ENCODE peak calls at places on chromosomes 2 and 18, in five cellular contexts. T, K, V, F and C are unnamed samples.

GRCh38 chr2:67877281-67877680 is 185.5 kb downstream of the C1D start:
- DNase-seq in T (no peak), K (no peak), V (no peak), F (peak), C (no peak)

GRCh38 chr18:8721716-8722115 is 16.4 kb downstream of the MTCL1 start:
- DNase-seq in T (no peak), K (no peak), V (peak), F (no peak), C (peak)

GRCh38 chr2:39504790-39505335 is 67.8 kb upstream of the MAP4K3 start:
- DNase-seq in T (no peak), K (no peak), V (peak), F (no peak), C (peak)

GRCh38 chr18:75170916-75171315 is 38.0 kb downstream of the PTGR3 start:
- DNase-seq in T (no peak), K (no peak), V (no peak), F (no peak), C (no peak)

GRCh38 chr2:74584088-74584645 is 29.6 kb downstream of the DOK1 start:
- DNase-seq in T (no peak), K (no peak), V (peak), F (no peak), C (peak)

GRCh38 chr2:110104025-110104771 is 11.4 kb downstream of the MALL start:
- DNase-seq in T (no peak), K (no peak), V (no peak), F (no peak), C (no peak)

GRCh38 chr2:108212671-108213070 is 27.1 kb upstream of the SULT1C3 start:
- DNase-seq in T (no peak), K (no peak), V (no peak), F (no peak), C (no peak)

GRCh38 chr2:206004004-206004693 is 81.8 kb downstream of the INO80D start:
- DNase-seq in T (peak), K (no peak), V (no peak), F (peak), C (peak)

GRCh38 chr2:74472086-74472944 is at the start of gene MRPL53:
- DNase-seq in T (peak), K (peak), V (peak), F (peak), C (peak)

GRCh38 chr2:16069663-16069932 is 129.2 kb downstream of the MYCN start:
- DNase-seq in T (no peak), K (no peak), V (no peak), F (no peak), C (no peak)

GRCh38 chr18:9323750-9324445 is 10.7 kb upstream of the TWSG1 start:
- DNase-seq in T (no peak), K (no peak), V (peak), F (no peak), C (peak)

DNA sequence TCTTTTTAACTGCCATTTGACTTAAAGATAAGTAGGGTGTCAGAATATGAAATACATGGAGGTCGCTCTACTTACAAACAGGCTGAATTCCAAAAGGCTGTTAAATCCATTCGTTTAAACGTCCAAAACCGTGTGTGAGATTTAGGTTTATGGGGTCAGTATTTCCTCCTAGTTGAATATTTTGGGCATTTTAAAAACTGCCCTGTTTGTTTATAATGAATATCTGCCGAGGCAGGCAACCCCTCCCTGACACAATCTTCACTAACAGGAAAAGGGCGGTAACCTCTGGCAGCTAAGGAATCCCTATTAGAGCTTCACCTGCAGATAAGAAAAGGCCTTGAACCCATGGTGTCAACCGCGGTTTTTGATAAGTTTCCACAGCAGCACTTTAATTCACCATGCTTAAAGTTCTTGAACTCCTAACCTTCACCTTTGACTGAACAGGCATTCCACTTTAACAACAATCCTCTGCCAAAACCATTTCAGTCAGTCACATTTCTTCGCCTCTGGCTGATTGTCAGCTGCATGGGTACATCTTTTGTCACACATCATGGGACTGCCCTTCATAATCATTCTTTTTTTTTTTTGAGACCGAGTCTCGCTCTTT is 17.8 kb downstream of the TRAK2 start:
- DNase-seq in T (no peak), K (peak), V (no peak), F (no peak), C (no peak)
- H3K4me3 ChIP-seq in T (no peak), K (no peak), V (no peak), F (no peak), C (no peak)

DNA sequence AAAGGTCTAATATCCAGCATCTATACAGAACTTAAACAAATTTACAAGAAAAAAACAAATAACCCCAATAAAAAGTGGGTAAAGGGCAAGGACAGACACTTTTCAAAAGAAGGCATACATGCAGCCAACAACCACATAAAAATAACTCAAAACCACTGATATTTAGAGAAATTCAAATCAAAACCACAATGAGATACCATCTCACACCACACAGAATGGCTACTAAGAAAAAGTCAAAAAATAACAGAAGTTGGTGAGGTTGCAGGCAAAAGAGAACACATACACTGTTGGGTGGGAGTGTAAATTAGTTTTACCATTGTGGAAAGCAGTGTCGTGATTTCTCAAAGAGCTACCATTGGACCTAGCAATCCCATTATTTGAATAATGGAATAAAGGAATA is 1973.9 kb upstream of the LRRTM1 start:
- DNase-seq in T (no peak), K (no peak), V (no peak), F (no peak), C (no peak)
- H3K4me3 ChIP-seq in T (no peak), K (no peak), V (no peak), F (no peak), C (no peak)

GRCh38 chr2:43134571-43134889 is 91.9 kb downstream of the ZFP36L2 start:
- DNase-seq in T (no peak), K (no peak), V (no peak), F (no peak), C (no peak)
- H3K4me3 ChIP-seq in T (peak), K (no peak), V (no peak), F (no peak), C (no peak)

DNA sequence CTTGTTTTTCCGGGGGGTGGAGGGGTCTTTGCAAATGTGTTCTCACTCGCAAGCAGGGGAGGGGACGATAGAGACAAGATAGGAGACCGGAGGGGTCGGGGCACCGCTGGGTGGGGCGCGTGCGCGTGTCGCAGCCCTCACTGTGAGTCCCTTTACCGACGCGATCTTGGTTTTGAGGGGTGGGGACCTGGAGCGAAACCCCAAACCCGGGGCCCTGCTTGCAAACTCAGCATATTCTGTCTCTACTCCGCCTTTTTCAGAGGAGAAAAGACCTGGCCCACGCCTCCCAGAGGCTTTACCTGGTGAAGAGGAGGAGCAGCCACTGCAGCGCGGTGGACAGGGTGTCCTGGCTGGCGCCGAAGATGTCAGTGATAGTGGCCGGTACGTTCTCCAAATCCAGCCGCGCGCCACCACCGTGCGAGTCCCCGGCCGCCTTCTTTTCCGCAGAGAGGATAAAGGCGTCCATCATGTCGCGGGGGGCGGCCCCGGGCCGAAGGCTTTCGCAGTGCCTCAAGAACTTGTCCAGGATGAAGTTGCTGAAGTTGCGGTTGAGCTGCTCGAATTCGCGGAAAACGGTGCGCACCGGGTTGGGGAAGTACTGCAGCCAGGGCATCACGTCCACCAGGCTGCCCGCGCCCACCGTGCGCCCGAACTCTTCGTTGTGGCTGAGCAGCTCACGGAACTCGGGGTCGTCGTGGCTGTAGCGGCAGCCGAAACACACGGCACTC is 1.7 kb downstream of the CYP1B1 start:
- DNase-seq in T (no peak), K (no peak), V (no peak), F (peak), C (peak)
- H3K4me3 ChIP-seq in T (no peak), K (peak), V (peak), F (peak), C (peak)

GRCh38 chr2:159617080-159617479 is 732 bp upstream of the BAZ2B start:
- DNase-seq in T (no peak), K (no peak), V (no peak), F (peak), C (no peak)
- H3K4me3 ChIP-seq in T (no peak), K (no peak), V (peak), F (peak), C (peak)

DNA sequence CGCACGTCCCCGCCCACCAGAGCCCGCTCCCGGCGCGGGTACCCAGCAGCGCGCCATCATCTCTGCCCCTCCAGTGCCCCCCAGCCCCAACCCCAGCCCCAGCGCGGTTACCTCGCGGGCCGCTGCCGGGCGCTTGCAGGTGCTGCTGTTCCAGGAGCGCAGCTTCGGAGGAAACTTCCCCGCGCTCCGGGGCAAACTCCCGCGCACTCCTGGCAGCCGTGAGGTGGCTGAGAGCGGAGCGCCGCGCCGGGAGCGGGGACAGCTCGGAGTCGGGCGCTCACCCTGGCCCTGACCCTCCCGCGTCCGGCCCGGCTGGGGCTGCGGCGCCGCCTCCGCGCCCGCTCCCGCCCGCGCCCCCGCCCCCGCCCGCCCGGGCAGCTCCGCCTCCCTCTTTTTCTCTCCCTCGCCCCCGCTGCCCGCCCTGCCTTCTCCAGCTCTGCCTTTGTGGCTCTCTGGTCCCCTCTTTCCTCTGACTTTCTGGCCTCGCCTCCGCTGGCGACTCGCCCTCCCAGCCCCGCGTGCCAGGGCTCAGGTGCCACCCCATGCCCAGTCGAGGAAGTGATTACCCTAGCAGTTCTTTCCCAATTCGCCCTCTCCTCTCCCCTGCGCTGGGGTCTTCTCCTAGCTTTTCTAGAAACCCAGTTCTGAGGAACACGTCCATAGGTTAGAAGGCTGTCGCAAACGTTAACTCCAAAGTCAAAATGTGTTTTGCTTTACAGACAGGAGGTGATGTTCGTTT is at the start of gene CHST9:
- DNase-seq in T (no peak), K (peak), V (no peak), F (peak), C (no peak)
- H3K4me3 ChIP-seq in T (no peak), K (peak), V (no peak), F (peak), C (no peak)